ENCODE peak calls at places on chromosomes 6 and 20, in eight cellular contexts. One of them, this sample, is unnamed.

GRCh38 chr6:72589096-72589495 is 32.8 kb upstream of the KCNQ5 start:
- DNase-seq in IMR-90: peak; percentile 11
- DNase-seq in tibial nerve: no peak
- DNase-seq in endothelial cell: no peak
- DNase-seq in mesothelial cell of epicardium: no peak
- DNase-seq in Panc1: no peak
- DNase-seq in heart right ventricle: no peak
- DNase-seq in OCI-LY7: no peak
- DNase-seq in this sample: no peak

GRCh38 chr20:2693996-2694471 is 1.5 kb downstream of the EBF4 start:
- DNase-seq in IMR-90: no peak
- DNase-seq in tibial nerve: no peak
- DNase-seq in endothelial cell: peak; percentile 24
- DNase-seq in mesothelial cell of epicardium: no peak
- DNase-seq in Panc1: no peak
- DNase-seq in heart right ventricle: no peak
- DNase-seq in OCI-LY7: no peak
- DNase-seq in this sample: no peak

GRCh38 chr6:126701799-126702198 is 361.9 kb downstream of the CENPW start:
- DNase-seq in IMR-90: peak; percentile 28
- DNase-seq in tibial nerve: no peak
- DNase-seq in endothelial cell: no peak
- DNase-seq in mesothelial cell of epicardium: no peak
- DNase-seq in Panc1: no peak
- DNase-seq in heart right ventricle: no peak
- DNase-seq in OCI-LY7: peak; percentile 1
- DNase-seq in this sample: no peak

GRCh38 chr6:13234130-13234529 is 94.2 kb downstream of the TBC1D7 start:
- DNase-seq in IMR-90: no peak
- DNase-seq in tibial nerve: no peak
- DNase-seq in endothelial cell: no peak
- DNase-seq in mesothelial cell of epicardium: no peak
- DNase-seq in Panc1: no peak
- DNase-seq in heart right ventricle: no peak
- DNase-seq in OCI-LY7: no peak
- DNase-seq in this sample: no peak

GRCh38 chr6:28251648-28252506 is at the start of gene ZKSCAN4:
- DNase-seq in IMR-90: peak; percentile 92
- DNase-seq in tibial nerve: peak; percentile 79
- DNase-seq in endothelial cell: peak; percentile 57
- DNase-seq in mesothelial cell of epicardium: peak; percentile 38
- DNase-seq in Panc1: peak; percentile 81
- DNase-seq in heart right ventricle: peak; percentile 46
- DNase-seq in OCI-LY7: peak; percentile 92
- DNase-seq in this sample: peak; percentile 84

GRCh38 chr6:79946773-79947190 is 571 bp downstream of the ELOVL4 start:
- DNase-seq in IMR-90: peak; percentile 18
- DNase-seq in tibial nerve: no peak
- DNase-seq in endothelial cell: peak; percentile 29
- DNase-seq in mesothelial cell of epicardium: no peak
- DNase-seq in Panc1: no peak
- DNase-seq in heart right ventricle: no peak
- DNase-seq in OCI-LY7: no peak
- DNase-seq in this sample: no peak

GRCh38 chr20:6994452-6994851 is 227.0 kb downstream of the BMP2 start:
- DNase-seq in IMR-90: no peak
- DNase-seq in tibial nerve: no peak
- DNase-seq in endothelial cell: no peak
- DNase-seq in mesothelial cell of epicardium: no peak
- DNase-seq in Panc1: no peak
- DNase-seq in heart right ventricle: no peak
- DNase-seq in OCI-LY7: no peak
- DNase-seq in this sample: peak; percentile 25

GRCh38 chr6:106069478-106069877 is 16.7 kb upstream of the PRDM1 start:
- DNase-seq in IMR-90: peak; percentile 92
- DNase-seq in tibial nerve: peak; percentile 77
- DNase-seq in endothelial cell: no peak
- DNase-seq in mesothelial cell of epicardium: peak; percentile 37
- DNase-seq in Panc1: no peak
- DNase-seq in heart right ventricle: no peak
- DNase-seq in OCI-LY7: no peak
- DNase-seq in this sample: peak; percentile 51

GRCh38 chr6:31585531-31585930 is 546 bp upstream of the LST1 start:
- DNase-seq in IMR-90: no peak
- DNase-seq in tibial nerve: no peak
- DNase-seq in endothelial cell: no peak
- DNase-seq in mesothelial cell of epicardium: no peak
- DNase-seq in Panc1: no peak
- DNase-seq in heart right ventricle: no peak
- DNase-seq in OCI-LY7: peak; percentile 79
- DNase-seq in this sample: peak; percentile 55

GRCh38 chr6:33815854-33816253 is 12.1 kb upstream of the MLN start:
- DNase-seq in IMR-90: no peak
- DNase-seq in tibial nerve: no peak
- DNase-seq in endothelial cell: peak; percentile 39
- DNase-seq in mesothelial cell of epicardium: no peak
- DNase-seq in Panc1: no peak
- DNase-seq in heart right ventricle: no peak
- DNase-seq in OCI-LY7: peak; percentile 46
- DNase-seq in this sample: peak; percentile 48

GRCh38 chr6:72554203-72554564 is 67.7 kb upstream of the KCNQ5 start:
- DNase-seq in IMR-90: peak; percentile 86
- DNase-seq in tibial nerve: no peak
- DNase-seq in endothelial cell: no peak
- DNase-seq in mesothelial cell of epicardium: no peak
- DNase-seq in Panc1: peak; percentile 68
- DNase-seq in heart right ventricle: no peak
- DNase-seq in OCI-LY7: no peak
- DNase-seq in this sample: no peak

GRCh38 chr20:48198951-48199431 is 413.7 kb upstream of the SULF2 start:
- DNase-seq in IMR-90: no peak
- DNase-seq in tibial nerve: no peak
- DNase-seq in endothelial cell: no peak
- DNase-seq in mesothelial cell of epicardium: no peak
- DNase-seq in Panc1: no peak
- DNase-seq in heart right ventricle: no peak
- DNase-seq in OCI-LY7: no peak
- DNase-seq in this sample: no peak

GRCh38 chr20:50635676-50636600 is 55.4 kb downstream of the RIPOR3 start:
- DNase-seq in IMR-90: peak; percentile 49
- DNase-seq in tibial nerve: peak; percentile 56
- DNase-seq in endothelial cell: peak; percentile 89
- DNase-seq in mesothelial cell of epicardium: peak; percentile 75
- DNase-seq in Panc1: peak; percentile 59
- DNase-seq in heart right ventricle: peak; percentile 82
- DNase-seq in OCI-LY7: peak; percentile 59
- DNase-seq in this sample: peak; percentile 96

GRCh38 chr20:53319716-53320115 is 273.9 kb downstream of the ZNF217 start:
- DNase-seq in IMR-90: no peak
- DNase-seq in tibial nerve: no peak
- DNase-seq in endothelial cell: no peak
- DNase-seq in mesothelial cell of epicardium: no peak
- DNase-seq in Panc1: no peak
- DNase-seq in heart right ventricle: no peak
- DNase-seq in OCI-LY7: no peak
- DNase-seq in this sample: no peak

GRCh38 chr6:150288456-150288855 is 80.4 kb upstream of the IYD start:
- DNase-seq in IMR-90: no peak
- DNase-seq in tibial nerve: no peak
- DNase-seq in endothelial cell: no peak
- DNase-seq in mesothelial cell of epicardium: no peak
- DNase-seq in Panc1: no peak
- DNase-seq in heart right ventricle: no peak
- DNase-seq in OCI-LY7: no peak
- DNase-seq in this sample: no peak
- TF ChIP-seq CTCF in IMR-90: no peak
- TF ChIP-seq CTCF in tibial nerve: no peak
- TF ChIP-seq CTCF in endothelial cell: no peak
- TF ChIP-seq CTCF in mesothelial cell of epicardium: no peak
- TF ChIP-seq CTCF in Panc1: no peak
- TF ChIP-seq CTCF in heart right ventricle: no peak
- TF ChIP-seq CTCF in OCI-LY7: no peak
- TF ChIP-seq CTCF in this sample: no peak

GRCh38 chr6:146592451-146592850 is 6.3 kb upstream of the ADGB start:
- DNase-seq in IMR-90: no peak
- DNase-seq in tibial nerve: no peak
- DNase-seq in endothelial cell: no peak
- DNase-seq in mesothelial cell of epicardium: no peak
- DNase-seq in Panc1: no peak
- DNase-seq in heart right ventricle: no peak
- DNase-seq in OCI-LY7: no peak
- DNase-seq in this sample: no peak
- TF ChIP-seq CTCF in IMR-90: no peak
- TF ChIP-seq CTCF in tibial nerve: no peak
- TF ChIP-seq CTCF in endothelial cell: no peak
- TF ChIP-seq CTCF in mesothelial cell of epicardium: no peak
- TF ChIP-seq CTCF in Panc1: no peak
- TF ChIP-seq CTCF in heart right ventricle: no peak
- TF ChIP-seq CTCF in OCI-LY7: no peak
- TF ChIP-seq CTCF in this sample: no peak

DNA sequence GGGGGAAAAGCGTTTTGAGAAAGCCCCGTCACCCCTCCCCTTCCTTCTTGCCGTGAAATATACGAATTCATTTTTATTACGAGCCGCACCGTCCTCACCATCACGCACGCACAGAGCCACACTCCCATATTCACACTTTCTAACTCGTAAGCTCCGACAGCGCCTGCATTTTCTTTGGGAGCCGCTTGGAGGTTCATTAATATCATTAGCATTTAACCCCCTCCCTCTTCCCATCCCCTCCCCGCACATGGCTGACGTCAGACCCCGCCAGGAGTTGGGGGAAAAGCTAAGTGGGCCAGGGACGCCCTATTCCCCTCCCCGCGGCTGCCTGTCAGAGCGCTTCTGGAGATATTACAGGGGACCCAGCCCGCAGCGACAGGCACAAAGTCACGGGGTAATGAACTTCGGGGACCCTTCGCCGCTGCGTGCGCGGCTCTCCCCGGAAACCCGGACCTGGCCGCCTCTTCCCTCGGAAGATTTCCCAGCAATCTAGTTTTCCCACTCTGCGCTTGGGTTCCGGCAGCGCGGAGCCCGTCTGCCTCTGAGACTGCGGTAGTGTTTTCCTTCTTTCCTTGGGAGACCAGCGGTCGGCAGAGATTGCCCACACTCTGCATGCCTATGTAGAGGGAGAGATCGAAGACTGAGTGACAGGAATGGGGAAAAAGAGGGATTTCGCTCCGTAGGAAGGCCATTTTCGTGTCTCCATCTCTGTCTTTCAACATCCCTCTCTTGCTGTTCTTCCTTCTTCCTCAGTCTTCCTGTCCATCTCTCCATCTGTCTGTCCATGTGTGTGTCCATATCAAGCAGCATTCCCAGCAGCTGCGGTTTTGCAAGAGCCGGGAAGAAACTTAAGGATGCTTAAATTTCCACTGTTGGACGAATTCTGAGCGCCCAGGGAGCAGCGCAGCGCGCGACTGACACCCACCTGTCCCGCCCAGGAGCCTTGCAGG is at the start of gene NR2E1:
- DNase-seq in IMR-90: peak; percentile 9
- DNase-seq in tibial nerve: no peak
- DNase-seq in endothelial cell: no peak
- DNase-seq in mesothelial cell of epicardium: no peak
- DNase-seq in Panc1: no peak
- DNase-seq in heart right ventricle: no peak
- DNase-seq in OCI-LY7: no peak
- DNase-seq in this sample: no peak
- TF ChIP-seq CTCF in IMR-90: no peak
- TF ChIP-seq CTCF in tibial nerve: no peak
- TF ChIP-seq CTCF in endothelial cell: no peak
- TF ChIP-seq CTCF in mesothelial cell of epicardium: no peak
- TF ChIP-seq CTCF in Panc1: no peak
- TF ChIP-seq CTCF in heart right ventricle: no peak
- TF ChIP-seq CTCF in OCI-LY7: no peak
- TF ChIP-seq CTCF in this sample: no peak

DNA sequence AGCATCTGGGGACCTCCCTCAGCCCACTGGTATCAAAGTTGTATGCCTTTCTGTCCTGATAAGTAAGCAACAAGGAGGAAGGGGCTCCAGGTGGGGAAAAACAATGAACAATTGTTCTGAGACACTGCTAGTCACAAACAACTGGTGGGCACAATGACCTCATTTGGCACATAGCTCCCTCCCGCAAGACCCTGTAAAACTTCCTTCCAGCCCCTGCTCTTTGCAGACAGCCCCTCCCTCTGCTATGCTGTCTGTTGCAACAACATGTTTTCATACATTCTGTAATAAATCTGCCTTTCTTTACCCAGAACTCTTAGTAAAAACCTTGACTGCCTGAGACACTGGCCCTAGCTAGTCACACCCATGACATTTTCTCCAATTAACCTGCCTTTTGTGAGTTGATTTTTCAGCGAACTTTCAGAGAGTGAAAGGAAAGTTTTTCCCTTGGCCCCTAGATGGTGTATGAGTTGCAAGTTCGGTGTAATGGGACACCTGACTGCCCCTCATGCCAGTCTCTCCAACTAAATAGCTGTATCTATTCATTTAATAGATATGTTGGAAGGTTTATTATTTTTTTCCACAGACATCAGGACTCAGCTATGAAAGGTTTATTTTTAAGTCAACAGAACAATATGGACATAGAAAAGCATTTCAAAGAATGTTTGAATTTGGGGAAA is 142.3 kb upstream of the SLC22A16 start:
- DNase-seq in IMR-90: peak; percentile 28
- DNase-seq in tibial nerve: no peak
- DNase-seq in endothelial cell: peak; percentile 26
- DNase-seq in mesothelial cell of epicardium: no peak
- DNase-seq in Panc1: peak; percentile 4
- DNase-seq in heart right ventricle: no peak
- DNase-seq in OCI-LY7: peak; percentile 11
- DNase-seq in this sample: peak; percentile 19
- TF ChIP-seq CTCF in IMR-90: peak; percentile 39
- TF ChIP-seq CTCF in tibial nerve: peak; percentile 10
- TF ChIP-seq CTCF in endothelial cell: peak; percentile 42
- TF ChIP-seq CTCF in mesothelial cell of epicardium: no peak
- TF ChIP-seq CTCF in Panc1: peak; percentile 71
- TF ChIP-seq CTCF in heart right ventricle: peak; percentile 36
- TF ChIP-seq CTCF in OCI-LY7: peak; percentile 47
- TF ChIP-seq CTCF in this sample: no peak

DNA sequence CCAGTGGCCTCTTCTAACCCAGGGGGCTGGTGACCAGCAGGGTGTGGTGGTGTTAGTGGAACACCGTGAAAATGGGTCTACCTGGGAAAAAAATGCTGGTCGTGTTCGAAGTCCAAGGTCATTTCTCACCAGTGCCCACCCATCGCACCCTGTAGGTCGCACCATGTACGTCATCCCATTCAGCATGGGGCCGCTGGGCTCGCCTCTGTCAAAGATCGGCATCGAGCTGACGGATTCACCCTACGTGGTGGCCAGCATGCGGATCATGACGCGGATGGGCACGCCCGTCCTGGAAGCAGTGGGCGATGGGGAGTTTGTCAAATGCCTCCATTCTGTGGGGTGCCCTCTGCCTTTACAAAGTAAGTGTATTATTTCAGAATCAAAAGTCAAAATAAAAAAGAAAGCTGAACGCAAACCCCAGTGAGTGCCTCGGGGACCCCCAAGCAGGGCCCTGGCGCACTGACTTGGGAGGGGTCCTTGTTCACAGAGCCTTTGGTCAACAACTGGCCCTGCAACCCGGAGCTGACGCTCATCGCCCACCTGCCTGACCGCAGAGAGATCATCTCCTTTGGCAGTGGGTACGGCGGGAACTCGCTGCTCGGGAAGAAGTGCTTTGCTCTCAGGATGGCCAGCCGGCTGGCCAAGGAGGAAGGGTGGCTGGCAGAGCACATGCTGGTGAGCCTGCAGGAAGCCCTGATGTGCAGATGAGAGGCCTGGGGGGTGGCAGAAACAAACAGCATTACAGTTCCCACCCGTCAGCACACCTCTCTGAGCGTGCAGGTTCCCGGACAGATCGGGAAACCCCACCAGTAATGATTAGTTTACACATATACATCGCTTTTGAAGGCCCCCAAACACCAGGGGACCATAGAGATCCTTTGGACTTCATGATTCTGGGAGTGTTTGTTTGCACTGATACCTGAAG is 1.9 kb downstream of the PCK1 start:
- DNase-seq in IMR-90: no peak
- DNase-seq in tibial nerve: no peak
- DNase-seq in endothelial cell: no peak
- DNase-seq in mesothelial cell of epicardium: no peak
- DNase-seq in Panc1: no peak
- DNase-seq in heart right ventricle: no peak
- DNase-seq in OCI-LY7: no peak
- DNase-seq in this sample: no peak
- TF ChIP-seq CTCF in IMR-90: no peak
- TF ChIP-seq CTCF in tibial nerve: no peak
- TF ChIP-seq CTCF in endothelial cell: no peak
- TF ChIP-seq CTCF in mesothelial cell of epicardium: no peak
- TF ChIP-seq CTCF in Panc1: no peak
- TF ChIP-seq CTCF in heart right ventricle: no peak
- TF ChIP-seq CTCF in OCI-LY7: no peak
- TF ChIP-seq CTCF in this sample: no peak